ENCODE peak calls at places on chromosomes 4 and X, in nine cellular contexts. K is HCT116, Z is bronchial epithelial cell, A is AG10803, F is right atrium auricular region, I is epithelial cell of esophagus, M is osteocyte, J is HFFc6, T is choroid plexus epithelial cell. W is an unnamed sample.

GRCh38 chrX:72526534-72527508 is 45.8 kb downstream of the HDAC8 start:
- DNase-seq in J (no peak), T (peak), K (no peak), F (no peak), I (peak), M (no peak), A (peak), Z (peak), W (no peak)

GRCh38 chr4:136931771-136932170 is 600.5 kb downstream of the PCDH18 start:
- DNase-seq in A (no peak), K (no peak), T (no peak), J (no peak), M (no peak), F (no peak), I (peak), Z (no peak), W (no peak)

GRCh38 chr4:19164334-19164733 is 1087.4 kb upstream of the SLIT2 start:
- DNase-seq in A (no peak), M (no peak), K (no peak), J (no peak), I (no peak), F (no peak), Z (no peak), T (no peak), W (no peak)

GRCh38 chr4:168880087-168880675 is 129.9 kb downstream of the CBR4 start:
- DNase-seq in F (no peak), T (no peak), A (peak), J (no peak), Z (no peak), I (no peak), M (no peak), K (no peak), W (no peak)

GRCh38 chr4:121217385-121217784 is 53.3 kb upstream of the TNIP3 start:
- DNase-seq in F (no peak), I (no peak), K (no peak), A (peak), J (peak), Z (no peak), T (peak), M (no peak), W (no peak)

GRCh38 chr4:41129936-41130440 is 84.4 kb downstream of the APBB2 start:
- DNase-seq in F (no peak), A (no peak), K (no peak), I (no peak), J (no peak), T (no peak), M (no peak), Z (no peak), W (no peak)

GRCh38 chrX:1599791-1600405 is 8.5 kb downstream of the AKAP17A start:
- DNase-seq in M (peak), I (no peak), A (no peak), K (no peak), T (no peak), F (no peak), Z (no peak), J (no peak), W (no peak)

GRCh38 chr4:7654550-7655266 is 220.0 kb upstream of the PSAPL1 start:
- DNase-seq in F (no peak), Z (no peak), I (no peak), A (no peak), J (no peak), K (no peak), M (no peak), T (peak), W (no peak)

GRCh38 chr4:121599049-121599448 is 97.7 kb downstream of the ANXA5 start:
- DNase-seq in Z (no peak), T (peak), J (no peak), M (no peak), A (no peak), K (no peak), I (no peak), F (no peak), W (no peak)

GRCh38 chr4:8290701-8290970 is 21.1 kb downstream of the HTRA3 start:
- DNase-seq in T (no peak), J (no peak), F (no peak), Z (no peak), A (no peak), K (no peak), M (no peak), I (no peak), W (no peak)

GRCh38 chr4:98262431-98262830 is 1.2 kb downstream of the RAP1GDS1 start:
- DNase-seq in Z (no peak), M (no peak), T (peak), I (peak), K (no peak), J (no peak), A (peak), F (no peak), W (no peak)

GRCh38 chr4:2962614-2963184 is 507 bp downstream of the NOP14 start:
- DNase-seq in K (peak), A (peak), Z (no peak), M (no peak), T (peak), I (peak), J (peak), F (no peak), W (no peak)

GRCh38 chr4:5472166-5472565 is 236.2 kb downstream of the EVC2 start:
- DNase-seq in A (no peak), J (no peak), M (peak), I (no peak), T (no peak), Z (no peak), K (no peak), F (no peak), W (no peak)

GRCh38 chrX:41589634-41590270 is 99.0 kb upstream of the GPR34 start:
- DNase-seq in J (peak), F (no peak), A (peak), M (no peak), K (no peak), T (peak), Z (no peak), I (no peak), W (no peak)

GRCh38 chrX:13752646-13753045 is 18.1 kb downstream of the OFD1 start:
- DNase-seq in T (no peak), Z (no peak), M (no peak), F (no peak), A (no peak), I (no peak), K (no peak), J (no peak), W (no peak)

GRCh38 chr4:5746829-5747745 is 36.1 kb downstream of the EVC start:
- DNase-seq in J (peak), M (peak), F (peak), I (peak), T (peak), Z (peak), A (peak), K (no peak), W (no peak)

GRCh38 chr4:114659386-114660008 is 60.9 kb downstream of the UGT8 start:
- DNase-seq in A (peak), I (peak), K (peak), J (peak), F (no peak), Z (peak), M (no peak), T (peak), W (peak)

GRCh38 chr4:186146443-186146842 is 41.9 kb downstream of the FAM149A start:
- DNase-seq in I (no peak), Z (no peak), F (no peak), T (no peak), A (no peak), K (no peak), M (no peak), J (no peak), W (no peak)

GRCh38 chrX:98523026-98523425 is 1639.3 kb downstream of the RPA4 start:
- DNase-seq in A (no peak), J (no peak), Z (no peak), M (no peak), K (no peak), I (no peak), F (no peak), T (no peak), W (no peak)

GRCh38 chr4:11722218-11722617 is 293.5 kb upstream of the HS3ST1 start:
- DNase-seq in J (no peak), I (no peak), M (no peak), K (no peak), Z (no peak), T (no peak), A (no peak), F (no peak), W (no peak)

GRCh38 chr4:122508083-122508482 is 51.6 kb upstream of the IL2 start:
- DNase-seq in F (no peak), J (no peak), A (no peak), M (no peak), Z (peak), T (no peak), K (no peak), I (peak), W (no peak)

GRCh38 chr4:7361256-7361655 is 73.5 kb downstream of the PSAPL1 start:
- DNase-seq in J (no peak), I (no peak), Z (no peak), A (no peak), T (no peak), K (no peak), F (no peak), M (no peak), W (no peak)

GRCh38 chr4:142095886-142096605 is 459.7 kb downstream of the IL15 start:
- DNase-seq in Z (peak), I (peak), T (peak), M (no peak), K (peak), F (no peak), J (peak), A (peak), W (no peak)

GRCh38 chrX:136850441-136851175 is 29.9 kb downstream of the RBMX start:
- DNase-seq in A (peak), I (no peak), T (peak), M (no peak), Z (no peak), F (no peak), K (no peak), J (no peak), W (no peak)

GRCh38 chrX:41596586-41596985 is 92.2 kb upstream of the GPR34 start:
- DNase-seq in Z (peak), A (peak), K (no peak), F (no peak), J (no peak), T (no peak), M (no peak), I (peak), W (peak)

GRCh38 chrX:40576291-40576690 is 4.5 kb upstream of the ATP6AP2 start:
- DNase-seq in T (no peak), K (no peak), J (no peak), I (no peak), A (no peak), Z (no peak), M (no peak), F (no peak), W (no peak)

GRCh38 chrX:129780441-129781105 is 824 bp downstream of the SASH3 start:
- DNase-seq in J (no peak), M (no peak), K (no peak), T (no peak), F (no peak), Z (no peak), A (no peak), I (no peak), W (no peak)

GRCh38 chrX:3520987-3521875 is 174.8 kb upstream of the MXRA5 start:
- DNase-seq in F (no peak), M (peak), A (peak), T (peak), Z (no peak), I (no peak), J (peak), K (no peak), W (no peak)

GRCh38 chr4:108965031-108965430 is 202.2 kb upstream of the ETNPPL start:
- DNase-seq in A (no peak), Z (no peak), F (no peak), T (no peak), M (no peak), I (no peak), J (no peak), K (no peak), W (no peak)

GRCh38 chr4:176671532-176671931 is 121.2 kb downstream of the VEGFC start:
- DNase-seq in Z (no peak), I (no peak), M (no peak), F (no peak), J (no peak), T (peak), K (no peak), A (no peak), W (no peak)

GRCh38 chrX:125769628-125770027 is 396.5 kb downstream of the DCAF12L2 start:
- DNase-seq in J (no peak), T (no peak), F (no peak), A (no peak), Z (no peak), I (no peak), M (no peak), K (no peak), W (no peak)

GRCh38 chr4:4645743-4646142 is 103.9 kb upstream of the STX18 start:
- DNase-seq in F (no peak), M (no peak), K (no peak), T (no peak), I (peak), A (no peak), Z (peak), J (no peak), W (no peak)

GRCh38 chrX:96563663-96564062 is 121.0 kb upstream of the DIAPH2 start:
- DNase-seq in Z (peak), A (peak), T (peak), M (no peak), J (peak), K (no peak), I (peak), F (no peak), W (no peak)

GRCh38 chrX:101176439-101176838 is 43.1 kb upstream of the DRP2 start:
- DNase-seq in M (no peak), I (no peak), T (no peak), F (no peak), Z (peak), K (no peak), J (no peak), A (no peak), W (no peak)

GRCh38 chr4:7785017-7785416 is 154.6 kb downstream of the AFAP1 start:
- DNase-seq in Z (no peak), A (peak), T (peak), F (no peak), M (no peak), J (no peak), I (no peak), K (no peak), W (no peak)

GRCh38 chrX:318739-319578 is at the start of gene GTPBP6:
- DNase-seq in Z (peak), K (peak), I (peak), T (peak), M (peak), J (peak), A (peak), F (peak), W (peak)
- TF ChIP-seq CTCF in Z (peak), K (no peak), I (peak), T (peak), M (peak), J (peak), A (peak), F (no peak), W (no peak)

GRCh38 chr4:169940460-169940859 is 85.7 kb downstream of the MFAP3L start:
- DNase-seq in J (no peak), Z (no peak), F (no peak), K (no peak), I (no peak), M (no peak), A (no peak), T (peak), W (no peak)
- TF ChIP-seq CTCF in J (no peak), Z (no peak), F (no peak), K (peak), I (no peak), M (no peak), A (peak), T (peak), W (no peak)

DNA sequence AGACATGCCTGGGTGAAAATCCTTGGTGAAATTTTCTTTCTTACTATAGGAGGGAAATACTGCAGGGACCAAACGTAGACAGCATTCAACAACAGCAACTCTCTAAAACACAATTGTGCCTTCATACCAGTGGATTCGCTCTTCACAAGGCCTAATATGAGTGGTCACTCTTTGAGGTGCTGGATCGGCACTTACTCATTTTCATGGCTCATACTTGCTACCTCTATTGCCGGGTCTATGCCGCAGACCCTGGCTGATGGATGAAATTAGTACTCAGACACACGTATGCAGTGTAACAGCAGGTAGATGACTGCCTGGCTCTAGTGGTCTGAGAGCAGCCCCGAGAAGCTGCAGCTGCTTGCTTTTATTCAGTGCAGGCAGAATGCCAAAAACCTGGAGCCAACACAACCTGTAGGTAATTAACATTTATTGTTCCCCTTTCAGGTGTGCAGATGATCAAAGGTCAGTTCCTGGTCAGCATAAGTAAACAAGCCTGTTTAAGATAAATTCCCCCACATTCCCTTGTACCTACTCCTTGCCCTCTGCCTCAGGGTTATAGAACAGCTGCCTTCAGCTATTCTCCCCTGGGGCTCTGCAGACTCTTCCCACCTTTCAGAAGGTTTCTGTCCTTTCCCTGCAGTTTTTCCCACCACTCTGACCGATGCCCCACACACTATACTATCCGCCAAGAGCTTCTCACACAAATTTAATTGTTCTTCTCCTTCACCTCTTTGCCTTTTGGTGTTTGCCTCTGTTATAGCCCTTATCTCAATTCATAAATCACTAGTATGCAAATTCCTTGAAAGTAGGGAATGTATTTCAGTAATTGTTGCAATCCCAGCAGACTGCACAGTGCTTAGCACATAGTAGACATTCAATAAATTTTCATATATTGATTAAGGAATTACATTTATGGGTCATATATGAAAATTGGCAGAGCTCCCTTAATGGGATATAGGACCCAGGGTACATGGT is 210.0 kb downstream of the SPANXN3 start:
- DNase-seq in F (no peak), J (no peak), T (no peak), Z (no peak), M (no peak), K (no peak), A (no peak), I (no peak), W (no peak)
- TF ChIP-seq CTCF in F (no peak), J (no peak), T (no peak), Z (no peak), M (no peak), K (no peak), A (no peak), I (no peak), W (no peak)

DNA sequence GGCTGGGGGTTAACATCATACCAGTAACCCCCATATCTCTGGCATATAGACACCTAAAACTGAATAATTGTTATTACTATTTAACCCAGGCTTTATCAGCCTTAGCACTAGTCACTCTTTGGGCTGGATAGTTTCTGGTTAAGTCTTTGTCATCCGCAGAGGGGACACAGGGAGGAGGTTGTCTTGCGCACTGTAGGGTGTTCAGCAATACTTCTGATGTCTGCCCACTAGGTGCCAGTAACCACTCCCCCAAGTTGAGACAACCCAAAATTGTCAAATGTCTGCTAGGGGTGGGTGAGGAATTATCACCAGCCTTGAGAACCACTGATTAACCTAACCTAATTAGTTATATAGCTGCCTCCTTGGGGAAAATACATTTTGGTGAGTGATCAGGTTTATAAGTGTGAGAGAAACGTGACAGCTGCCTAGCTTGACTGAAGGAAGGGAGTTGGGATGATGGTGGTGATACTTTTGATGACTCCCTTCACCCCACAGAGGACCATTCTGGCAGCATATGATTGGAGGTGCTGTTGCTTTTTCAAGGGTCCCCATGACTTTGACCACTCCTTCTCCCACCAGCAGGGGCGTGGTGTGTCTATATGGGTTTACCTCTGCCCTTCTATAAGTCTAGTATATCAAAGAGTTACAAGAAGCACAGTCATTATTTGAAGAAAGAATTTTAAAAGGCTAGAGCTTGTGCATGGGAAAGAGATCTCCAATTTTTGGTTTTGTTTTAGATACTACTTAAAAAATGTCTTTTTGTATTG is 140.9 kb downstream of the STIM2 start:
- DNase-seq in I (no peak), K (no peak), M (no peak), J (no peak), A (no peak), F (no peak), Z (no peak), T (no peak), W (no peak)
- TF ChIP-seq CTCF in I (no peak), K (peak), M (no peak), J (no peak), A (no peak), F (no peak), Z (no peak), T (no peak), W (no peak)

DNA sequence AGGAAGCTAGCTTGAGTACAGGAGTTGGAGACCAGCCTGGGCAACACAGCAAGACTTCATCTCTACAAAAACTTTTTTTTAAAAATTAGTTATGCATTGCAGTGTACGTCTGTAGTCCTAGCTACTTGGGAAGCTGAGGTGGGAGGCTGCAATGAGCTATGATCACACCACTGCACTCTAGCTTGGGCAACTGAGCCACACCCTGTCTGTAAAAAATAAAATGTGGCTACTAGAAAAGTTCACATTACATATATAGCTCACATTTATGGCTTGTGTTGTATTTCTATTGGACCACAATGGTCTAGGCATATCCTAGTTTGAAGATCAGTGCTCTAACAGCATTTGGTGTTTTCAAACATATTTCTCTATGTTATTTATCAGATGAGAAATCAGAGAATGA is 11.8 kb upstream of the CPEB2 start:
- DNase-seq in T (no peak), K (no peak), F (no peak), A (no peak), Z (no peak), M (no peak), J (no peak), I (no peak), W (no peak)
- TF ChIP-seq CTCF in T (no peak), K (no peak), F (no peak), A (no peak), Z (no peak), M (no peak), J (no peak), I (no peak), W (no peak)

W was measured in activated CD8-positive, alpha-beta T cell treated with anti-CD3 and anti-CD28 coated beads for 36 hours.